ENCODE peak calls at places on chromosome X, in nine cellular contexts. One of them, this sample, is unnamed.

GRCh38 chrX:10486373-10486772 is 134.0 kb downstream of the MID1 start:
- DNase-seq in body of pancreas: no peak
- DNase-seq in fibroblast of pulmonary artery: peak; percentile 81
- DNase-seq in HCT116: no peak
- DNase-seq in prostate gland: no peak
- DNase-seq in mesothelial cell of epicardium: no peak
- DNase-seq in HepG2: no peak
- DNase-seq in AG09319: no peak
- DNase-seq in fibroblast of mammary gland: peak; percentile 87
- DNase-seq in this sample: no peak

GRCh38 chrX:99117011-99117410 is 1293.1 kb downstream of the PCDH19 start:
- DNase-seq in body of pancreas: no peak
- DNase-seq in fibroblast of pulmonary artery: no peak
- DNase-seq in HCT116: no peak
- DNase-seq in prostate gland: no peak
- DNase-seq in mesothelial cell of epicardium: no peak
- DNase-seq in HepG2: no peak
- DNase-seq in AG09319: no peak
- DNase-seq in fibroblast of mammary gland: no peak
- DNase-seq in this sample: no peak

GRCh38 chrX:93673869-93674271 is at the start of gene FAM133A:
- DNase-seq in body of pancreas: no peak
- DNase-seq in fibroblast of pulmonary artery: peak; percentile 32
- DNase-seq in HCT116: no peak
- DNase-seq in prostate gland: no peak
- DNase-seq in mesothelial cell of epicardium: no peak
- DNase-seq in HepG2: no peak
- DNase-seq in AG09319: no peak
- DNase-seq in fibroblast of mammary gland: peak; percentile 61
- DNase-seq in this sample: no peak

GRCh38 chrX:123603516-123603915 is 129.3 kb downstream of the THOC2 start:
- DNase-seq in body of pancreas: no peak
- DNase-seq in fibroblast of pulmonary artery: no peak
- DNase-seq in HCT116: no peak
- DNase-seq in prostate gland: no peak
- DNase-seq in mesothelial cell of epicardium: no peak
- DNase-seq in HepG2: no peak
- DNase-seq in AG09319: no peak
- DNase-seq in fibroblast of mammary gland: peak; percentile 21
- DNase-seq in this sample: no peak

GRCh38 chrX:45954026-45954425 is 591.2 kb downstream of the ZNF674 start:
- DNase-seq in body of pancreas: no peak
- DNase-seq in fibroblast of pulmonary artery: no peak
- DNase-seq in HCT116: no peak
- DNase-seq in prostate gland: no peak
- DNase-seq in mesothelial cell of epicardium: no peak
- DNase-seq in HepG2: no peak
- DNase-seq in AG09319: no peak
- DNase-seq in fibroblast of mammary gland: no peak
- DNase-seq in this sample: no peak

GRCh38 chrX:44872319-44872816 is 620 bp upstream of the KDM6A start:
- DNase-seq in body of pancreas: peak; percentile 45
- DNase-seq in fibroblast of pulmonary artery: peak; percentile 17
- DNase-seq in HCT116: no peak
- DNase-seq in prostate gland: peak; percentile 10
- DNase-seq in mesothelial cell of epicardium: peak; percentile 25
- DNase-seq in HepG2: no peak
- DNase-seq in AG09319: no peak
- DNase-seq in fibroblast of mammary gland: peak; percentile 22
- DNase-seq in this sample: peak; percentile 75

GRCh38 chrX:139804482-139804881 is 96.5 kb upstream of the MCF2 start:
- DNase-seq in body of pancreas: no peak
- DNase-seq in fibroblast of pulmonary artery: no peak
- DNase-seq in HCT116: no peak
- DNase-seq in prostate gland: no peak
- DNase-seq in mesothelial cell of epicardium: no peak
- DNase-seq in HepG2: no peak
- DNase-seq in AG09319: no peak
- DNase-seq in fibroblast of mammary gland: no peak
- DNase-seq in this sample: no peak

GRCh38 chrX:25296850-25297249 is 281.1 kb upstream of the ARX start:
- DNase-seq in body of pancreas: no peak
- DNase-seq in fibroblast of pulmonary artery: no peak
- DNase-seq in HCT116: no peak
- DNase-seq in prostate gland: no peak
- DNase-seq in mesothelial cell of epicardium: no peak
- DNase-seq in HepG2: no peak
- DNase-seq in AG09319: no peak
- DNase-seq in fibroblast of mammary gland: no peak
- DNase-seq in this sample: no peak

GRCh38 chrX:51737062-51737461 is 6.2 kb upstream of the GSPT2 start:
- DNase-seq in body of pancreas: no peak
- DNase-seq in fibroblast of pulmonary artery: no peak
- DNase-seq in HCT116: no peak
- DNase-seq in prostate gland: no peak
- DNase-seq in mesothelial cell of epicardium: no peak
- DNase-seq in HepG2: no peak
- DNase-seq in AG09319: no peak
- DNase-seq in fibroblast of mammary gland: no peak
- DNase-seq in this sample: no peak

GRCh38 chrX:20515841-20516461 is 249.2 kb upstream of the RPS6KA3 start:
- DNase-seq in body of pancreas: no peak
- DNase-seq in fibroblast of pulmonary artery: peak; percentile 85
- DNase-seq in HCT116: peak; percentile 73
- DNase-seq in prostate gland: peak; percentile 4
- DNase-seq in mesothelial cell of epicardium: no peak
- DNase-seq in HepG2: peak; percentile 23
- DNase-seq in AG09319: no peak
- DNase-seq in fibroblast of mammary gland: peak; percentile 89
- DNase-seq in this sample: no peak

GRCh38 chrX:45850775-45851433 is 650.2 kb upstream of the DIPK2B start:
- DNase-seq in body of pancreas: no peak
- DNase-seq in fibroblast of pulmonary artery: peak; percentile 27
- DNase-seq in HCT116: no peak
- DNase-seq in prostate gland: peak; percentile 19
- DNase-seq in mesothelial cell of epicardium: peak; percentile 21
- DNase-seq in HepG2: peak; percentile 6
- DNase-seq in AG09319: no peak
- DNase-seq in fibroblast of mammary gland: peak; percentile 25
- DNase-seq in this sample: no peak

GRCh38 chrX:154046262-154046771 is 26.6 kb upstream of the IRAK1 start:
- DNase-seq in body of pancreas: no peak
- DNase-seq in fibroblast of pulmonary artery: peak; percentile 95
- DNase-seq in HCT116: no peak
- DNase-seq in prostate gland: peak; percentile 66
- DNase-seq in mesothelial cell of epicardium: no peak
- DNase-seq in HepG2: no peak
- DNase-seq in AG09319: peak; percentile 64
- DNase-seq in fibroblast of mammary gland: peak; percentile 69
- DNase-seq in this sample: no peak

GRCh38 chrX:94742772-94743171 is 1068.8 kb downstream of the FAM133A start:
- DNase-seq in body of pancreas: no peak
- DNase-seq in fibroblast of pulmonary artery: no peak
- DNase-seq in HCT116: no peak
- DNase-seq in prostate gland: no peak
- DNase-seq in mesothelial cell of epicardium: no peak
- DNase-seq in HepG2: no peak
- DNase-seq in AG09319: no peak
- DNase-seq in fibroblast of mammary gland: no peak
- DNase-seq in this sample: no peak

GRCh38 chrX:121085612-121086010 is 38.2 kb downstream of the GLUD2 start:
- DNase-seq in body of pancreas: no peak
- DNase-seq in fibroblast of pulmonary artery: no peak
- DNase-seq in HCT116: no peak
- DNase-seq in prostate gland: no peak
- DNase-seq in mesothelial cell of epicardium: no peak
- DNase-seq in HepG2: no peak
- DNase-seq in AG09319: no peak
- DNase-seq in fibroblast of mammary gland: no peak
- DNase-seq in this sample: no peak

GRCh38 chrX:125132274-125132673 is 187.4 kb upstream of the TEX13C start:
- DNase-seq in body of pancreas: no peak
- DNase-seq in fibroblast of pulmonary artery: no peak
- DNase-seq in HCT116: no peak
- DNase-seq in prostate gland: no peak
- DNase-seq in mesothelial cell of epicardium: no peak
- DNase-seq in HepG2: peak; percentile 0
- DNase-seq in AG09319: no peak
- DNase-seq in fibroblast of mammary gland: peak; percentile 2
- DNase-seq in this sample: no peak

GRCh38 chrX:133053854-133054565 is 42.9 kb downstream of the USP26 start:
- DNase-seq in body of pancreas: no peak
- DNase-seq in fibroblast of pulmonary artery: no peak
- DNase-seq in HCT116: no peak
- DNase-seq in prostate gland: no peak
- DNase-seq in mesothelial cell of epicardium: no peak
- DNase-seq in HepG2: no peak
- DNase-seq in AG09319: no peak
- DNase-seq in fibroblast of mammary gland: peak; percentile 1
- DNase-seq in this sample: no peak

GRCh38 chrX:115357316-115357715 is 67.8 kb downstream of the LUZP4 start:
- DNase-seq in body of pancreas: no peak
- DNase-seq in fibroblast of pulmonary artery: no peak
- DNase-seq in HCT116: no peak
- DNase-seq in prostate gland: no peak
- DNase-seq in mesothelial cell of epicardium: no peak
- DNase-seq in HepG2: no peak
- DNase-seq in AG09319: no peak
- DNase-seq in fibroblast of mammary gland: no peak
- DNase-seq in this sample: no peak
- TF ChIP-seq CTCF in body of pancreas: no peak
- TF ChIP-seq CTCF in fibroblast of pulmonary artery: no peak
- TF ChIP-seq CTCF in HCT116: no peak
- TF ChIP-seq CTCF in prostate gland: no peak
- TF ChIP-seq CTCF in mesothelial cell of epicardium: no peak
- TF ChIP-seq CTCF in HepG2: no peak
- TF ChIP-seq CTCF in AG09319: no peak
- TF ChIP-seq CTCF in fibroblast of mammary gland: no peak
- TF ChIP-seq CTCF in this sample: no peak

DNA sequence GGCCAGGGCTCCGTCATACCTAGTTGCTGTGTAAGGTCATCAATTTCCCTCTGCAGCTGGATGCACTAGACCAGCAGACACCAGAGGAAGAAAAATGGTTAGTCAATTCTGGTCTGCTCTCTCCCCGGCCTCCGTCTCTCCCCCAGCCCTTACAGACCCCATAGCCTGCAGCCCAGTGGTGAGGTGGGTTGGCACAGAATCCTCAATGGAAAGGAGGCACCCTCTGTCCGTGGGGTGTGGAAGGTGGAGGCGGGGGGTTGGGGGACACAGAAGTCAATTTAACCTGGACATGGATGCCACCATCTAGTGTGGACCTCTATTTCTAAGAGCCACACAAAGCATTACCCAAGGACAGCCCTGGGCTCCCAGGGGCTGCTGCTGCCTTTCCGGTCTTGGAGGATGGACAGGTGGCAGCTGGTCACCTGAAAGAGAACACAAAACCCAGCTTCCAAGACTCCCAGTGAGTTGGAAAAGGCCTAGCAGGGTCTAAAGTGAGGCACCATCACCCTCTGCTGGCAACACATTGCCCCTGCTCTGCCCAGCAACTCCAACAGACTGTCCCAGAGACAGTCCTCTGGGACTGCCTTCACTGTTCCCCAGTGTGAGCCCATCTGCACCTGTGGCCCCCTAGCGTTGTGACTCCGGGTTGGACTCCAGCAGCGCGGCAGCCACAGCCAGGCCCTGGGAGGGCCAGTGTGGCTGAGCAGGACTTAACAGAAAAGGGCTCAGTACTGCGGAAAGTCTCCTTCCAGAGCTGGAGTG is 40.1 kb upstream of the NHSL2 start:
- DNase-seq in body of pancreas: no peak
- DNase-seq in fibroblast of pulmonary artery: peak; percentile 11
- DNase-seq in HCT116: peak; percentile 39
- DNase-seq in prostate gland: no peak
- DNase-seq in mesothelial cell of epicardium: no peak
- DNase-seq in HepG2: peak; percentile 27
- DNase-seq in AG09319: no peak
- DNase-seq in fibroblast of mammary gland: peak; percentile 10
- DNase-seq in this sample: no peak
- TF ChIP-seq CTCF in body of pancreas: no peak
- TF ChIP-seq CTCF in fibroblast of pulmonary artery: peak; percentile 24
- TF ChIP-seq CTCF in HCT116: peak; percentile 69
- TF ChIP-seq CTCF in prostate gland: no peak
- TF ChIP-seq CTCF in mesothelial cell of epicardium: no peak
- TF ChIP-seq CTCF in HepG2: peak; percentile 49
- TF ChIP-seq CTCF in AG09319: no peak
- TF ChIP-seq CTCF in fibroblast of mammary gland: peak; percentile 21
- TF ChIP-seq CTCF in this sample: peak; percentile 48

DNA sequence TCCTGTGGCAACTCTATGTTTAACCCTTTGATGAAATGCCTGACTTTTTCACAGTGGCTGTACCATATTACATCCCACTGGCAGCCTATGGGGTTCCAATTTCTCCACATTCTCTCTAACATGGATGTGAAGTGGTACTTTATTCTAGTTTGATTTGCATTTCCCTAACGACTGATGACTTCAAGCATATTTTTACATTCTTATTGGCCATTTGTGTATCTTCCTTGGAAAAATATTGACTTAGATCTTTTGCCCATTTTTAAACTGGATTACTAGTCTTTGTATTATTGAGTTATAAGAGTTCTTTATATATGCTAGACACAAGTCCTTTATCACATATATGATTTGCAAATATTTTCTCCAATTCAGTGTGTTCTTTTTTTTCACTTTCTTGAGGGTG is 2.2 kb upstream of the RAB39B start:
- DNase-seq in body of pancreas: no peak
- DNase-seq in fibroblast of pulmonary artery: no peak
- DNase-seq in HCT116: no peak
- DNase-seq in prostate gland: no peak
- DNase-seq in mesothelial cell of epicardium: no peak
- DNase-seq in HepG2: no peak
- DNase-seq in AG09319: no peak
- DNase-seq in fibroblast of mammary gland: no peak
- DNase-seq in this sample: no peak
- TF ChIP-seq CTCF in body of pancreas: no peak
- TF ChIP-seq CTCF in fibroblast of pulmonary artery: no peak
- TF ChIP-seq CTCF in HCT116: no peak
- TF ChIP-seq CTCF in prostate gland: no peak
- TF ChIP-seq CTCF in mesothelial cell of epicardium: no peak
- TF ChIP-seq CTCF in HepG2: no peak
- TF ChIP-seq CTCF in AG09319: no peak
- TF ChIP-seq CTCF in fibroblast of mammary gland: no peak
- TF ChIP-seq CTCF in this sample: no peak

DNA sequence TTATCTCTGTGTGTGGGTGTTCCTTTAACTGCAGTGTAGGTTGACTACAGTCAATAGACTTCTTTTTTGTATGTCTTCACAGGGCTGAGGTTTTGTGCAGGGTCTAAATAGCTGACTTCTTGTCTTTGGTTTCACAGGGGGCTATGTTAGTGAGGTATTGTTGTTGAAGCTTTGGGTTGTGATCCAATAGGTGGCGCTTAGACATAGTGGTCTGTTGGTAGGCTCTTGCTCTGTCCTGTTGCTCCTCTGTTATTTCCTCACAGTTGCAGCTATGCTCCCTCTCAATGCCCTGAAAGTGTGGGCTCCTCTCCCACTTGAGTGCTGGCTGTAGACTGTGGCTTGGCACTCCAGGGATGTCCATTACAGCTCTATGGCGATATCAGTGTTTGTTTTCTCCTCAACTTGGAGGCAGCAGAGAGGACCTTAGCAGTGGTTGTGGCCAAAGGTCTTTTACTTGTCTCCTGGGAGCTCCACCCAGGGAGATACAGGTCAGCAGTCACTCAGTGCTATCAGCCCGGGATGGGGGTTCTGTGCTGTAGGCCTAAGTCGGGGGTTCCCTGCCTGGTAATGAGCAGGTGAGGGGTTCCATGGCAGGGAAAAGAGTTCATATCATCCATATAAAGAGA is 14.0 kb downstream of the POF1B start:
- DNase-seq in body of pancreas: no peak
- DNase-seq in fibroblast of pulmonary artery: no peak
- DNase-seq in HCT116: no peak
- DNase-seq in prostate gland: no peak
- DNase-seq in mesothelial cell of epicardium: no peak
- DNase-seq in HepG2: no peak
- DNase-seq in AG09319: no peak
- DNase-seq in fibroblast of mammary gland: no peak
- DNase-seq in this sample: no peak
- TF ChIP-seq CTCF in body of pancreas: no peak
- TF ChIP-seq CTCF in fibroblast of pulmonary artery: no peak
- TF ChIP-seq CTCF in HCT116: no peak
- TF ChIP-seq CTCF in prostate gland: no peak
- TF ChIP-seq CTCF in mesothelial cell of epicardium: no peak
- TF ChIP-seq CTCF in HepG2: no peak
- TF ChIP-seq CTCF in AG09319: no peak
- TF ChIP-seq CTCF in fibroblast of mammary gland: no peak
- TF ChIP-seq CTCF in this sample: no peak

This sample was measured in chondrocyte.